ENCODE peak calls at places on chromosomes 7 and 10, in six cellular contexts. O, H, S, A, P and X are unnamed samples.

GRCh38 chr10:112969542-112969941 is 19.5 kb downstream of the TCF7L2 start:
- DNase-seq in O (no peak), H (no peak), S (no peak), A (no peak), P (no peak), X (no peak)

GRCh38 chr7:86846494-86847190 is 202.9 kb downstream of the GRM3 start:
- DNase-seq in O (no peak), H (no peak), S (no peak), A (peak), P (no peak), X (no peak)

GRCh38 chr7:93142127-93142526 is 6.1 kb downstream of the SAMD9L start:
- DNase-seq in O (no peak), H (no peak), S (no peak), A (no peak), P (no peak), X (no peak)

GRCh38 chr7:2482725-2483451 is 6.7 kb upstream of the GRIFIN start:
- DNase-seq in O (peak), H (no peak), S (no peak), A (no peak), P (no peak), X (no peak)

GRCh38 chr10:93921338-93921737 is 27.6 kb downstream of the SLC35G1 start:
- DNase-seq in O (no peak), H (peak), S (no peak), A (no peak), P (no peak), X (no peak)

GRCh38 chr7:7272294-7272693 is 90.0 kb downstream of the C1GALT1 start:
- DNase-seq in O (no peak), H (no peak), S (no peak), A (no peak), P (no peak), X (no peak)

GRCh38 chr7:5428470-5429252 is 5.0 kb upstream of the TNRC18 start:
- DNase-seq in O (peak), H (peak), S (no peak), A (peak), P (peak), X (no peak)

GRCh38 chr10:43846187-43846680 is 197.6 kb upstream of the ZNF32 start:
- DNase-seq in O (peak), H (no peak), S (no peak), A (no peak), P (no peak), X (no peak)

GRCh38 chr10:29324220-29324831 is 35.5 kb downstream of the LYZL1 start:
- DNase-seq in O (peak), H (no peak), S (no peak), A (no peak), P (no peak), X (no peak)

GRCh38 chr7:151009340-151010001 is 14.8 kb downstream of the ATG9B start:
- DNase-seq in O (no peak), H (no peak), S (no peak), A (no peak), P (no peak), X (no peak)